ENCODE peak calls at places on chromosomes 16 and 17, in eight cellular contexts. V is MM.1S; A is hepatic stellate cell; I is NCI-H524; L is fibroblast of lung; H is IMR-90; T is activated CD8-positive, alpha-beta memory T cell treated with anti-CD3 and anti-CD28 coated beads, Interleukin-2, amount 50 U/mL, for 48 hours; M is endothelial cell of umbilical vein. J is an unnamed sample.
A peak's percentile ranks its signal among the peaks of the same experiment; 100 is the strongest.

GRCh38 chr16:12089492-12090161 is 113.1 kb downstream of the SNX29 start:
- DNase-seq in V (no peak), A (peak; percentile 38), I (no peak), L (peak; percentile 50), H (peak; percentile 81), T (peak; percentile 73), M (peak; percentile 73), J (no peak)

GRCh38 chr17:1473170-1473569 is 17.1 kb upstream of the CRK start:
- DNase-seq in V (no peak), A (no peak), I (no peak), L (no peak), H (no peak), T (no peak), M (no peak), J (no peak)

GRCh38 chr17:66776999-66777688 is 57.8 kb upstream of the CACNG5 start:
- DNase-seq in V (no peak), A (no peak), I (no peak), L (no peak), H (peak; percentile 34), T (no peak), M (no peak), J (no peak)

GRCh38 chr17:17151055-17151454 is 55.1 kb downstream of the PLD6 start:
- DNase-seq in V (no peak), A (peak; percentile 72), I (no peak), L (peak; percentile 43), H (peak; percentile 90), T (no peak), M (peak; percentile 59), J (no peak)

GRCh38 chr16:82456683-82457082 is 170.1 kb upstream of the CDH13 start:
- DNase-seq in V (peak; percentile 39), A (peak; percentile 48), I (peak; percentile 73), L (peak; percentile 38), H (peak; percentile 36), T (peak; percentile 61), M (peak; percentile 62), J (peak; percentile 61)

GRCh38 chr16:30458561-30459394 is 13.1 kb upstream of the SEPHS2 start:
- DNase-seq in V (no peak), A (no peak), I (no peak), L (no peak), H (no peak), T (peak; percentile 92), M (no peak), J (no peak)

GRCh38 chr17:80270836-80271235 is 10.2 kb downstream of the RNF213 start:
- DNase-seq in V (no peak), A (peak; percentile 60), I (no peak), L (peak; percentile 21), H (no peak), T (peak; percentile 79), M (no peak), J (no peak)

GRCh38 chr16:75062135-75062943 is 54.2 kb downstream of the LDHD start:
- DNase-seq in V (no peak), A (no peak), I (no peak), L (peak; percentile 81), H (peak; percentile 69), T (no peak), M (no peak), J (no peak)

GRCh38 chr17:1710807-1711553 is 803 bp upstream of the TLCD2 start:
- DNase-seq in V (no peak), A (no peak), I (no peak), L (no peak), H (no peak), T (no peak), M (peak; percentile 21), J (no peak)

GRCh38 chr17:42518046-42518754 is 17.8 kb upstream of the NAGLU start:
- DNase-seq in V (no peak), A (peak; percentile 82), I (peak; percentile 86), L (peak; percentile 98), H (peak; percentile 98), T (no peak), M (peak; percentile 98), J (no peak)

GRCh38 chr17:27670791-27671590 is 40.0 kb downstream of the LGALS9 start:
- DNase-seq in V (no peak), A (no peak), I (no peak), L (no peak), H (no peak), T (no peak), M (no peak), J (no peak)

GRCh38 chr17:38588775-38589174 is 17.0 kb downstream of the SRCIN1 start:
- DNase-seq in V (no peak), A (no peak), I (peak; percentile 63), L (no peak), H (no peak), T (no peak), M (no peak), J (peak; percentile 53)

GRCh38 chr17:28041844-28042656 is 427 bp upstream of the NLK start:
- DNase-seq in V (no peak), A (peak; percentile 16), I (peak; percentile 29), L (no peak), H (peak; percentile 31), T (no peak), M (no peak), J (no peak)

GRCh38 chr16:9094008-9094846 is 2.8 kb downstream of the HAPSTR1 start:
- DNase-seq in V (peak; percentile 44), A (no peak), I (no peak), L (no peak), H (no peak), T (no peak), M (no peak), J (no peak)

GRCh38 chr17:7862692-7863437 is 5.1 kb downstream of the CYB5D1 start:
- DNase-seq in V (no peak), A (peak; percentile 55), I (peak; percentile 56), L (peak; percentile 63), H (peak; percentile 54), T (no peak), M (peak; percentile 57), J (peak; percentile 71)

GRCh38 chr16:4663756-4664465 is 29.5 kb upstream of the NUDT16L1 start:
- DNase-seq in V (no peak), A (no peak), I (no peak), L (no peak), H (no peak), T (no peak), M (no peak), J (no peak)

GRCh38 chr16:13067648-13068047 is 166.2 kb downstream of the SHISA9 start:
- DNase-seq in V (no peak), A (no peak), I (no peak), L (no peak), H (no peak), T (no peak), M (no peak), J (no peak)

GRCh38 chr17:43779145-43780125 is 658 bp upstream of the DUSP3 start:
- DNase-seq in V (no peak), A (no peak), I (peak; percentile 75), L (no peak), H (peak; percentile 25), T (no peak), M (peak; percentile 71), J (no peak)

GRCh38 chr16:78048319-78048718 is 26.0 kb downstream of the CLEC3A start:
- DNase-seq in V (no peak), A (no peak), I (no peak), L (no peak), H (no peak), T (no peak), M (no peak), J (no peak)

GRCh38 chr17:75476752-75477492 is 20.5 kb downstream of the TMEM94 start:
- DNase-seq in V (no peak), A (no peak), I (no peak), L (no peak), H (no peak), T (no peak), M (no peak), J (no peak)

GRCh38 chr17:64327201-64327930 is 63.3 kb downstream of the PECAM1 start:
- DNase-seq in V (no peak), A (no peak), I (peak; percentile 51), L (peak; percentile 65), H (no peak), T (no peak), M (peak; percentile 97), J (no peak)

GRCh38 chr17:39064374-39064773 is 87.1 kb downstream of the PLXDC1 start:
- DNase-seq in V (no peak), A (peak; percentile 74), I (no peak), L (peak; percentile 73), H (peak; percentile 89), T (no peak), M (no peak), J (no peak)

GRCh38 chr17:18185391-18185790 is 1.8 kb downstream of the ALKBH5 start:
- DNase-seq in V (no peak), A (peak; percentile 66), I (peak; percentile 20), L (peak; percentile 68), H (peak; percentile 43), T (no peak), M (peak; percentile 33), J (no peak)

GRCh38 chr17:45246861-45247428 is 14.9 kb downstream of the SPATA32 start:
- DNase-seq in V (no peak), A (peak; percentile 51), I (peak; percentile 75), L (peak; percentile 15), H (peak; percentile 14), T (no peak), M (peak; percentile 34), J (peak; percentile 44)

GRCh38 chr17:72122668-72123495 is 2.1 kb downstream of the SOX9 start:
- DNase-seq in V (peak; percentile 30), A (peak; percentile 74), I (peak; percentile 22), L (peak; percentile 77), H (peak; percentile 68), T (peak; percentile 53), M (no peak), J (no peak)

GRCh38 chr17:78366109-78366848 is 6.4 kb upstream of the SOCS3 start:
- DNase-seq in V (no peak), A (no peak), I (no peak), L (peak; percentile 85), H (no peak), T (no peak), M (no peak), J (no peak)

GRCh38 chr17:17139972-17140589 is 66.1 kb downstream of the PLD6 start:
- DNase-seq in V (no peak), A (no peak), I (no peak), L (no peak), H (no peak), T (no peak), M (no peak), J (no peak)

GRCh38 chr17:16250635-16251034 is 33.6 kb downstream of the PIGL start:
- DNase-seq in V (no peak), A (no peak), I (no peak), L (peak; percentile 71), H (peak; percentile 60), T (peak; percentile 12), M (no peak), J (no peak)

GRCh38 chr16:1762196-1762878 is 9.0 kb downstream of the NME3 start:
- DNase-seq in V (no peak), A (no peak), I (peak; percentile 84), L (no peak), H (no peak), T (no peak), M (no peak), J (peak; percentile 74)

J was measured in NCI-H2171.